ENCODE peak calls at places on chromosome 21, in four cellular contexts. One of them, this sample, is unnamed.

GRCh38 chr21:40967771-40968170 is 120.8 kb upstream of the DSCAM start:
- DNase-seq in H1: peak; percentile 31
- DNase-seq in IMR-90: no peak
- DNase-seq in mesendoderm: peak; percentile 68
- DNase-seq in this sample: peak; percentile 38

GRCh38 chr21:33578214-33578613 is 10.3 kb downstream of the DONSON start:
- DNase-seq in IMR-90: peak; percentile 76
- DNase-seq in H1: no peak
- DNase-seq in mesendoderm: no peak
- DNase-seq in this sample: no peak

GRCh38 chr21:34809822-34810221 is 141.0 kb downstream of the CLIC6 start:
- DNase-seq in H1: no peak
- DNase-seq in IMR-90: no peak
- DNase-seq in mesendoderm: no peak
- DNase-seq in this sample: no peak

GRCh38 chr21:34988139-34988538 is 61.0 kb downstream of the RUNX1 start:
- DNase-seq in H1: no peak
- DNase-seq in IMR-90: no peak
- DNase-seq in mesendoderm: no peak
- DNase-seq in this sample: no peak

GRCh38 chr21:18142639-18143038 is 102.0 kb upstream of the CHODL start:
- DNase-seq in IMR-90: no peak
- DNase-seq in H1: no peak
- DNase-seq in mesendoderm: no peak
- DNase-seq in this sample: no peak

GRCh38 chr21:33419538-33420123 is 16.4 kb downstream of the IFNGR2 start:
- DNase-seq in mesendoderm: no peak
- DNase-seq in H1: no peak
- DNase-seq in IMR-90: peak; percentile 76
- DNase-seq in this sample: no peak

GRCh38 chr21:44497641-44498243 is 42.3 kb downstream of the KRTAP10-1 start:
- DNase-seq in mesendoderm: no peak
- DNase-seq in IMR-90: no peak
- DNase-seq in H1: no peak
- DNase-seq in this sample: no peak

GRCh38 chr21:37767984-37768383 is 148.3 kb downstream of the KCNJ6 start:
- DNase-seq in IMR-90: peak; percentile 61
- DNase-seq in H1: no peak
- DNase-seq in mesendoderm: no peak
- DNase-seq in this sample: no peak

GRCh38 chr21:32807717-32808380 is 36.3 kb upstream of the PAXBP1 start:
- DNase-seq in mesendoderm: no peak
- DNase-seq in IMR-90: peak; percentile 38
- DNase-seq in H1: no peak
- DNase-seq in this sample: no peak

GRCh38 chr21:32544697-32545096 is 40.6 kb downstream of the TCP10L start:
- DNase-seq in IMR-90: no peak
- DNase-seq in mesendoderm: no peak
- DNase-seq in H1: no peak
- DNase-seq in this sample: no peak

GRCh38 chr21:17270234-17270633 is 242.6 kb upstream of the CXADR start:
- DNase-seq in IMR-90: peak; percentile 31
- DNase-seq in mesendoderm: peak; percentile 49
- DNase-seq in H1: no peak
- DNase-seq in this sample: no peak

GRCh38 chr21:43989401-43989800 is 22.7 kb upstream of the TRAPPC10 start:
- DNase-seq in H1: no peak
- DNase-seq in mesendoderm: no peak
- DNase-seq in IMR-90: no peak
- DNase-seq in this sample: no peak

GRCh38 chr21:34594566-34595234 is 20.2 kb downstream of the RCAN1 start:
- DNase-seq in mesendoderm: no peak
- DNase-seq in IMR-90: no peak
- DNase-seq in H1: no peak
- DNase-seq in this sample: no peak

GRCh38 chr21:15617968-15618367 is 111.8 kb upstream of the USP25 start:
- DNase-seq in IMR-90: peak; percentile 21
- DNase-seq in mesendoderm: peak; percentile 25
- DNase-seq in H1: no peak
- DNase-seq in this sample: no peak

GRCh38 chr21:14300074-14300473 is 82.9 kb downstream of the HSPA13 start:
- DNase-seq in mesendoderm: no peak
- DNase-seq in H1: no peak
- DNase-seq in IMR-90: no peak
- DNase-seq in this sample: no peak

GRCh38 chr21:23384679-23385078 is 2222.6 kb downstream of the MRPL39 start:
- DNase-seq in mesendoderm: peak; percentile 78
- DNase-seq in H1: peak; percentile 31
- DNase-seq in IMR-90: no peak
- DNase-seq in this sample: peak; percentile 71

GRCh38 chr21:16071082-16071481 is 341.3 kb downstream of the USP25 start:
- DNase-seq in H1: no peak
- DNase-seq in mesendoderm: peak; percentile 16
- DNase-seq in IMR-90: no peak
- DNase-seq in this sample: no peak

GRCh38 chr21:14843991-14844390 is 220.8 kb downstream of the NRIP1 start:
- DNase-seq in mesendoderm: no peak
- DNase-seq in IMR-90: peak; percentile 53
- DNase-seq in H1: no peak
- DNase-seq in this sample: no peak

GRCh38 chr21:20789696-20790095 is 208.5 kb upstream of the NCAM2 start:
- DNase-seq in H1: no peak
- DNase-seq in IMR-90: no peak
- DNase-seq in mesendoderm: no peak
- DNase-seq in this sample: no peak

GRCh38 chr21:17554619-17555472 is 42.0 kb downstream of the CXADR start:
- DNase-seq in IMR-90: peak; percentile 10
- DNase-seq in H1: no peak
- DNase-seq in mesendoderm: peak; percentile 74
- DNase-seq in this sample: no peak

GRCh38 chr21:26851109-26851944 is 6.1 kb upstream of the ADAMTS1 start:
- DNase-seq in IMR-90: no peak
- DNase-seq in mesendoderm: peak; percentile 57
- DNase-seq in H1: no peak
- DNase-seq in this sample: no peak

GRCh38 chr21:15005391-15005790 is 59.4 kb downstream of the NRIP1 start:
- DNase-seq in IMR-90: peak; percentile 38
- DNase-seq in mesendoderm: peak; percentile 88
- DNase-seq in H1: peak; percentile 74
- DNase-seq in this sample: peak; percentile 75

GRCh38 chr21:20902511-20902910 is 95.7 kb upstream of the NCAM2 start:
- DNase-seq in IMR-90: no peak
- DNase-seq in mesendoderm: no peak
- DNase-seq in H1: no peak
- DNase-seq in this sample: no peak

GRCh38 chr21:44510508-44511218 is 29.3 kb downstream of the KRTAP10-1 start:
- DNase-seq in IMR-90: no peak
- DNase-seq in H1: peak; percentile 43
- DNase-seq in mesendoderm: peak; percentile 74
- DNase-seq in this sample: peak; percentile 85

GRCh38 chr21:34996304-34997081 is 52.6 kb downstream of the RUNX1 start:
- DNase-seq in H1: no peak
- DNase-seq in mesendoderm: no peak
- DNase-seq in IMR-90: peak; percentile 41
- DNase-seq in this sample: no peak

GRCh38 chr21:44407493-44407892 is 47.8 kb upstream of the LRRC3 start:
- DNase-seq in mesendoderm: no peak
- DNase-seq in H1: no peak
- DNase-seq in IMR-90: no peak
- DNase-seq in this sample: no peak

GRCh38 chr21:38768385-38769071 is 37.2 kb upstream of the ETS2 start:
- DNase-seq in IMR-90: peak; percentile 100
- DNase-seq in mesendoderm: no peak
- DNase-seq in H1: no peak
- DNase-seq in this sample: no peak

GRCh38 chr21:43864806-43865470 is at the start of gene AGPAT3:
- DNase-seq in H1: no peak
- DNase-seq in mesendoderm: no peak
- DNase-seq in IMR-90: no peak
- DNase-seq in this sample: no peak

GRCh38 chr21:44890338-44890931 is 16.9 kb upstream of the PTTG1IP start:
- DNase-seq in IMR-90: no peak
- DNase-seq in mesendoderm: no peak
- DNase-seq in H1: no peak
- DNase-seq in this sample: no peak

GRCh38 chr21:26005464-26005863 is 165.1 kb downstream of the APP start:
- DNase-seq in mesendoderm: no peak
- DNase-seq in H1: no peak
- DNase-seq in IMR-90: no peak
- DNase-seq in this sample: no peak

GRCh38 chr21:15062566-15062965 is 2.2 kb downstream of the NRIP1 start:
- DNase-seq in H1: no peak
- DNase-seq in IMR-90: no peak
- DNase-seq in mesendoderm: no peak
- DNase-seq in this sample: no peak

GRCh38 chr21:34534522-34534921 is 22.5 kb upstream of the KCNE1 start:
- DNase-seq in H1: no peak
- DNase-seq in IMR-90: no peak
- DNase-seq in mesendoderm: no peak
- DNase-seq in this sample: no peak

DNA sequence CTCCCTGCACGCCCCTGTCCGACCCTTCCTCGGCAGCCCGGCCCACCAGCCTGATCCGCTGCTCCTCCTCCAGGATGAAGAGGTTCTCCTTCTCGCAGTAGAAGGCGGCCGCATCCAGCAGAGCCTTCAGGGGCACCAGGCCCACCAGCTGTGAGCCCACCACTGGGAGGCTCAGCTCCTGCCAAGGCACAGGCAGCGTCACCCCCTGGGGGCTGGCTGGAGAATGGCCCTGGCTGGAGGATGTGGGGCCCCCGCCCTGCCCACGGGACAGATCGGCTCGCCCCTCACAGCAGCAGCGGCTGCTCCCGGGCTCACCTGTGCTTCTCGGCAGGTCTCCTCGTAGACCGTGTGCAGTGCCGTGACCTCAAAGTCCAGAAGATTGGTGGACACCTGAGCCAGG is 5.3 kb downstream of the FTCD start:
- DNase-seq in IMR-90: no peak
- DNase-seq in mesendoderm: no peak
- DNase-seq in H1: no peak
- DNase-seq in this sample: peak; percentile 35
- H4K5ac ChIP-seq in IMR-90: no peak overlapping the region
- H4K5ac ChIP-seq in mesendoderm: no peak overlapping the region
- H4K5ac ChIP-seq in H1: no peak overlapping the region
- H4K5ac ChIP-seq in this sample: no peak overlapping the region

GRCh38 chr21:36732761-36733160 is 33.8 kb downstream of the SIM2 start:
- DNase-seq in H1: no peak
- DNase-seq in IMR-90: no peak
- DNase-seq in mesendoderm: no peak
- DNase-seq in this sample: no peak

GRCh38 chr21:36732217-36732616 is 33.3 kb downstream of the SIM2 start:
- DNase-seq in H1: no peak
- DNase-seq in mesendoderm: no peak
- DNase-seq in IMR-90: no peak
- DNase-seq in this sample: no peak

GRCh38 chr21:36728371-36729111 is 29.6 kb downstream of the SIM2 start:
- DNase-seq in H1: no peak
- DNase-seq in mesendoderm: no peak
- DNase-seq in IMR-90: no peak
- DNase-seq in this sample: peak; percentile 2

GRCh38 chr21:36729301-36729970 is 30.5 kb downstream of the SIM2 start:
- DNase-seq in IMR-90: no peak
- DNase-seq in H1: no peak
- DNase-seq in mesendoderm: no peak
- DNase-seq in this sample: peak; percentile 14

GRCh38 chr21:36730291-36731281 is 31.7 kb downstream of the SIM2 start:
- DNase-seq in H1: no peak
- DNase-seq in mesendoderm: no peak
- DNase-seq in IMR-90: no peak
- DNase-seq in this sample: no peak
- H3K18ac ChIP-seq in H1: no peak overlapping the region
- H3K18ac ChIP-seq in mesendoderm: no peak overlapping the region
- H3K18ac ChIP-seq in IMR-90: no peak overlapping the region
- H3K18ac ChIP-seq in this sample: no peak overlapping the region

GRCh38 chr21:31408306-31409088 is 64.4 kb upstream of the TIAM1 start:
- DNase-seq in IMR-90: no peak
- DNase-seq in mesendoderm: no peak
- DNase-seq in H1: no peak
- DNase-seq in this sample: no peak

GRCh38 chr21:31405638-31406037 is 61.6 kb upstream of the TIAM1 start:
- DNase-seq in IMR-90: no peak
- DNase-seq in mesendoderm: no peak
- DNase-seq in H1: no peak
- DNase-seq in this sample: no peak

GRCh38 chr21:31406510-31406909 is 62.4 kb upstream of the TIAM1 start:
- DNase-seq in H1: no peak
- DNase-seq in mesendoderm: no peak
- DNase-seq in IMR-90: no peak
- DNase-seq in this sample: no peak

GRCh38 chr21:31398574-31398973 is 54.5 kb upstream of the TIAM1 start:
- DNase-seq in IMR-90: no peak
- DNase-seq in mesendoderm: no peak
- DNase-seq in H1: no peak
- DNase-seq in this sample: no peak

DNA sequence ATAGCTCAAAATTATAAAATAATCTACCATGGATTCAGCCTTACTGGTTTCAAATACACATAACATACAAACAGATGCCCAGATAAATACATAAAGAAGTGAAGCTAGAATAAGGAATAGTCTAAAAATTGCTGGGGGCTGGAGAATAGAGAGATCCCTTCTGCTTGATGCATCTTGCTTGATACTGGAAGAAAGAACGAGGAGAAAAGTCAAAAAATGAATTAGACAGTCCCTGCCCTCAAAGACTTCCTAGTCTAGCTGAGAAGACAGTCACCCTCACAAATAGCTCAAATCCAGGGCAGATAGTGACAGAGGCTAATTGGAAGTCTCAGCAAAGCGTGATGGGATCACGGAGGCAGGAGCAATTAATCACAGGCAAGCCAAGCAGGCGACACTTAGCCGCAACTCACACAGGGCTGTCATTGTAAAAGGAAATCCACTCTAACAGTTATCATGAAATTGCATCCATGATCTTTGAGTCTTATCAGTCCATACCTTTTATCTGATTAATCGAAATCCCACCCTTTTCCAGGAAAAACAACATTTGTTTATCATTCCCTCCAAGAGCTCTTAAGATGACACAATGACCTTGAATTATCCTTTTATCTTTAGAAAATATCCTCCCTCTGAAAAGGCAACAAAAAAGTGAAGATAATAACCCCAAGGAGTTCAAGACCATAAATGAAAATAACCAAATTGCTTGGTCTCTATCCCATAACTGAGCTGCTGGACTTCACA is 59.7 kb upstream of the TIAM1 start:
- DNase-seq in mesendoderm: peak; percentile 61
- DNase-seq in H1: no peak
- DNase-seq in IMR-90: no peak
- DNase-seq in this sample: no peak
- H4K5ac ChIP-seq in mesendoderm: no peak overlapping the region
- H4K5ac ChIP-seq in H1: no peak overlapping the region
- H4K5ac ChIP-seq in IMR-90: no peak overlapping the region
- H4K5ac ChIP-seq in this sample: no peak overlapping the region

GRCh38 chr21:42443181-42443785 is 39.6 kb downstream of the UBASH3A start:
- DNase-seq in mesendoderm: no peak
- DNase-seq in IMR-90: no peak
- DNase-seq in H1: no peak
- DNase-seq in this sample: no peak
- H3K18ac ChIP-seq in mesendoderm: no peak overlapping the region
- H3K18ac ChIP-seq in IMR-90: no peak overlapping the region
- H3K18ac ChIP-seq in H1: no peak overlapping the region
- H3K18ac ChIP-seq in this sample: no peak overlapping the region

GRCh38 chr21:39924577-39925308 is 57.5 kb downstream of the PCP4 start:
- DNase-seq in IMR-90: no peak
- DNase-seq in H1: no peak
- DNase-seq in mesendoderm: peak; percentile 66
- DNase-seq in this sample: peak; percentile 62
- H4K5ac ChIP-seq in IMR-90: no peak overlapping the region
- H4K5ac ChIP-seq in H1: no peak overlapping the region
- H4K5ac ChIP-seq in mesendoderm: no peak overlapping the region
- H4K5ac ChIP-seq in this sample: no peak overlapping the region